ENCODE peak calls at places on chromosome 5, in four cellular contexts. D is upper lobe of left lung; C is effector memory CD4-positive, alpha-beta T cell; S is cardiac fibroblast. Q is an unnamed sample.

GRCh38 chr5:17121776-17122175 is 95.7 kb upstream of the BASP1 start:
- DNase-seq in C (no peak), S (no peak), D (no peak), Q (no peak)

GRCh38 chr5:144189800-144190429 is 19.2 kb downstream of the KCTD16 start:
- DNase-seq in D (peak), S (peak), C (peak), Q (peak)

GRCh38 chr5:89342106-89342876 is 459.3 kb upstream of the MEF2C start:
- DNase-seq in D (no peak), S (peak), C (no peak), Q (peak)

GRCh38 chr5:116573617-116574431 is 799 bp downstream of the SEMA6A start:
- DNase-seq in S (peak), C (no peak), D (no peak), Q (no peak)

GRCh38 chr5:172451771-172452197 is 2.5 kb downstream of the SH3PXD2B start:
- DNase-seq in D (peak), C (no peak), S (peak), Q (peak)

GRCh38 chr5:95713960-95714710 is 17.0 kb upstream of the RHOBTB3 start:
- DNase-seq in D (no peak), S (peak), C (no peak), Q (no peak)

GRCh38 chr5:139848508-139849100 is 53.0 kb downstream of the PSD2 start:
- DNase-seq in C (peak), S (no peak), D (no peak), Q (no peak)

GRCh38 chr5:32201140-32201539 is 27.0 kb upstream of the GOLPH3 start:
- DNase-seq in D (no peak), S (peak), C (no peak), Q (no peak)

GRCh38 chr5:124027441-124027840 is 515.5 kb downstream of the CSNK1G3 start:
- DNase-seq in S (no peak), D (no peak), C (no peak), Q (no peak)

GRCh38 chr5:144361406-144361805 is 190.7 kb downstream of the KCTD16 start:
- DNase-seq in C (no peak), S (peak), D (no peak), Q (no peak)

GRCh38 chr5:113057437-113058052 is 80.9 kb downstream of the DCP2 start:
- DNase-seq in C (no peak), S (no peak), D (no peak), Q (no peak)

GRCh38 chr5:65811895-65812294 is 89.9 kb downstream of the NLN start:
- DNase-seq in S (no peak), C (no peak), D (no peak), Q (no peak)

GRCh38 chr5:15707631-15708030 is 207.7 kb downstream of the FBXL7 start:
- DNase-seq in C (no peak), S (no peak), D (no peak), Q (no peak)

GRCh38 chr5:159184858-159185381 is 24.4 kb downstream of the RNF145 start:
- DNase-seq in C (no peak), D (no peak), S (peak), Q (peak)

GRCh38 chr5:90932052-90932699 is 373.6 kb downstream of the ADGRV1 start:
- DNase-seq in C (no peak), S (peak), D (peak), Q (peak)

GRCh38 chr5:159448-160172 is 31.7 kb upstream of the LRRC14B start:
- DNase-seq in C (no peak), D (peak), S (peak), Q (no peak)

GRCh38 chr5:138605254-138605972 is 30.2 kb upstream of the HSPA9 start:
- DNase-seq in D (no peak), S (peak), C (no peak), Q (no peak)

GRCh38 chr5:144114571-144114970 is 55.9 kb downstream of the YIPF5 start:
- DNase-seq in C (no peak), S (no peak), D (no peak), Q (no peak)

GRCh38 chr5:146339715-146340259 is 1.1 kb downstream of the POU4F3 start:
- DNase-seq in C (no peak), D (no peak), S (no peak), Q (no peak)

GRCh38 chr5:169354263-169354662 is 53.3 kb upstream of the SLIT3 start:
- DNase-seq in C (no peak), D (no peak), S (peak), Q (no peak)

GRCh38 chr5:133506165-133506564 is 106.2 kb downstream of the FSTL4 start:
- DNase-seq in S (no peak), C (no peak), D (no peak), Q (no peak)
- H3K4me3 ChIP-seq in S (no peak), C (no peak), D (no peak), Q (no peak)

DNA sequence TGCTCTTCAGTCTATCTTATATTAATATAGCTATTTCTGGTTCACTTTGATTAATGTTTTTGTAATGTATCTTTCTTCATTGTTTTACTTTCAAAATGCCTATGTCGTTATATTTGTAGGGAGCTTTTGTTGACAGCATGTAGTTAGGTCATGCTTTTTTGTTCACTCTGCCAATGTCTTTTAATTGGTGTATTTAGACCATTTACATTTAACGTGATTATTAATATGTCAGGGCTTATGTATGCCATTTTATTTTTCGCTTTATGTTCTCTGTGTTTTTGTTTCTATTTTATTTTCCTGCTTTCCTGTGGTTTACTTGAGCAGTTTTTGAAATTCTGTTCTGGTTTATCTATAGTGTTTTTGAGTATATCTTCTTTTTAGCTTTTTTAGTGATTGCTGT is 10.8 kb downstream of the GARIN3 start:
- DNase-seq in S (no peak), C (no peak), D (no peak), Q (no peak)
- H3K4me3 ChIP-seq in S (no peak), C (peak), D (no peak), Q (no peak)

GRCh38 chr5:61306531-61307195 is 25.4 kb upstream of the ZSWIM6 start:
- DNase-seq in S (peak), C (no peak), D (no peak), Q (peak)
- H3K4me3 ChIP-seq in S (no peak), C (no peak), D (no peak), Q (peak)

DNA sequence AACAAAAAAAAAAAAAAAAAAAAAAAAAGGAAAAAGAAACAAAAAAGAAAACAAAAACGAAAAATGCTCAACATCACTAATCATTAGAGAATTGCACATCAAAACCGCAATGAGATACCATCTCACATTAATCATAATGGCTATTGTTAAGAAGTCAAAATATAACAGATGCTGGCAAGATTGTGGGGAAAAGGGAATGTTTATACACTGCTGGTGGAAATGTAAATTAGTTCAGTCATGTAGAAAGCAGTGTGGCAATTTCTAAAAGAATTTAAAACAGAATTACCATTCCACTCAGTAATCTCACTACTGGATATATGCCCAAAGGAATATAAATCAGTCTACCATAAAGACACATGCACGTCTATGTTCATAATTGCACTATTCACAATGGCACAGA is 50.4 kb upstream of the PRR16 start:
- DNase-seq in C (no peak), S (peak), D (no peak), Q (no peak)
- H3K4me3 ChIP-seq in C (no peak), S (no peak), D (no peak), Q (no peak)

DNA sequence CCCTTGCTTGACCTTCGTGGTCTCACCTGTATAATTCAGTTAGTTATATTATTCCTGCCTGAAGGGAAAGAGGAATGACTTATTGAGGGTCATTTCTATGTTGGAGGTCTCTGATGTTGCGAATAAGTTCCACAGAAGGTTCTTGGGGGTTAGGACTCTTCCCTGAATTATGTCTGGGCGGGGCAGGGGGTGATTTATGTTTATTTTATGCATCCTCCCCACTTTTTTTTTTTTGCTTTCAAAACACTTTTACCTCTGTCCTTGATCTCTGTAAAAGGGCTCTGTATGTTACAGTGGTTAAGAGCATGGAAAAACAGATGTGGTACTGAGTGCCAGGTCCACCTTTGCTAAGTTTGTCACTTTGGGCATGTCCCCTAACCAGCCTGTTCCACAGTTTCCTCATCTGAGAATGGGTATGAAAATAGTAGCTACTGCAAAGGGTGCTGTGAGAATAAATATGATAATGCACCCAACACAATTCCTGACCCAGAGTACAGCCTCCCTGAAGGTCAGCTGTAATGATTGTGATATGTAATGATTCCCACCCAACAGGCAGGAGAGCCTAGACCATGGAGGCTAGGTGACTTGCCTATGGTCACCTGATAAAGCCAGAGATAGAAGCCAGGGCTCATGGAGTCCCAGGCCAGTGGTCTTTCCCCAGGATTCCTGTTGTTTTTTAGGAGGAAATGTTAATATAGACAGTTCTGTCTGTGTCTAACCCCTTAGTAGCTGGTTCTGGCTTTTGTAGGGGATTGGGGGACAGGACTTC is 54.8 kb downstream of the SLC22A5 start:
- DNase-seq in C (no peak), D (no peak), S (no peak), Q (no peak)
- H3K4me3 ChIP-seq in C (no peak), D (no peak), S (no peak), Q (no peak)

GRCh38 chr5:9596833-9597232 is 33.3 kb downstream of the TAS2R1 start:
- DNase-seq in C (no peak), D (no peak), S (no peak), Q (no peak)
- H3K4me3 ChIP-seq in C (no peak), D (no peak), S (no peak), Q (no peak)

DNA sequence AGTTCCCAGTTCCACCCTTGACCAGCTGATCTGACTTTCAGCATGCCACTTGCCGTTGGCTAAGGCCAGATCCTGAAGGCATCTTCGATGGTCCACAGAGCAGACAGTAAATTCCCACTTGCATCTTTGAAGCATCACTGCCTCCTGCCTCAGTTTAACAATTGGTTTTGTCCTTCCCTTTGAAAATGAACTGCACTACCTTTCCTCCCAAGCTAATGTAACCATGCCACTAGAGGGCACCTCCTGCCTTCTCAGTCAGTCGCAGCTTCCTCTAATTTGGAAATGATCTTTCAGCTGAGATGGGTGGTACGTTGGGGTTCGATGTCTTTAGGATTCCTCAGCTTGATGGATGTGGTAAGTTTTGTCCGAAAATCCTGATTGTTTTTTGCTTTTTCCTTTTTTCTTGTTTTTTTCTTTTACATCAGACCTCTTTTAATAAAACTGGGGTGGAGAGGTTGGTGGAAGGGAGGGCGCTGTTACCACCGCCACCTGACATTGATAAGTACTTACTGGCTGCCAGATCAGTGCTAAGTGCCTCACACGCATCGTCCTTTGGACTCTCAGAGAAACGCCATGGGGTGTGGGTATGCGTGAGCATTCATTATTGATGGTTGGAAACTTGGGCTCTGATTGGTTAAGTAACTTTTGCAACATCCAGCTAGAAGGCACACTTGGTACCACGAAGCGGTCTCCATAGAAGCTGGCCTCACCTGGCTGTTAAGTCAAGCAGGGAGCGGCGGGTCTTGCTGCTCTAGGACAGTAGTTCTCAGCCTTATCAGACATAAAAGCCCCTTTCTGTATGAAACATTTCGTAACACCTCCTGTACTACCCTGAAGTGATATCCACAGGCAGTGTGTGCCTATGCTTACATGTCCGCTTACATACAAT is 16.9 kb downstream of the PTTG1 start:
- DNase-seq in C (peak), S (peak), D (peak), Q (peak)
- H3K4me3 ChIP-seq in C (peak), S (peak), D (no peak), Q (peak)

GRCh38 chr5:149930754-149931574 is 13.6 kb downstream of the PDE6A start:
- DNase-seq in S (no peak), C (no peak), D (no peak), Q (no peak)
- H3K4me3 ChIP-seq in S (no peak), C (no peak), D (no peak), Q (no peak)

Q was measured in AG09309.